ENCODE peak calls at places on chromosomes 4 and X, in ten cellular contexts. V, S, J, F, M, T, Z, U, G and X are unnamed samples.

GRCh38 chr4:79024371-79024770 is 85.1 kb upstream of the PAQR3 start:
- DNase-seq in V (no peak), S (no peak), J (no peak), F (no peak), M (no peak), T (no peak), Z (no peak), U (no peak), G (no peak), X (no peak)

GRCh38 chr4:127709456-127709855 is 20.7 kb upstream of the SLC25A31 start:
- DNase-seq in V (no peak), S (no peak), J (no peak), F (no peak), M (peak), T (no peak), Z (no peak), U (no peak), G (peak), X (no peak)

GRCh38 chr4:898123-898522 is 34.0 kb downstream of the GAK start:
- DNase-seq in V (no peak), S (no peak), J (no peak), F (no peak), M (no peak), T (peak), Z (no peak), U (no peak), G (no peak), X (no peak)

GRCh38 chrX:150982786-150983525 is at the start of gene HMGB3:
- DNase-seq in V (peak), S (peak), J (peak), F (peak), M (peak), T (peak), Z (peak), U (peak), G (peak), X (peak)

GRCh38 chr4:24794111-24794860 is 1.1 kb upstream of the SOD3 start:
- DNase-seq in V (no peak), S (peak), J (no peak), F (no peak), M (no peak), T (peak), Z (no peak), U (no peak), G (peak), X (no peak)

GRCh38 chr4:35925806-35926205 is 318.5 kb downstream of the ARAP2 start:
- DNase-seq in V (no peak), S (no peak), J (no peak), F (no peak), M (no peak), T (no peak), Z (no peak), U (no peak), G (no peak), X (no peak)

GRCh38 chr4:2259541-2260267 is 2.2 kb downstream of the MXD4 start:
- DNase-seq in V (no peak), S (no peak), J (peak), F (peak), M (no peak), T (peak), Z (no peak), U (peak), G (no peak), X (peak)

GRCh38 chr4:20831746-20832145 is 131.5 kb downstream of the PACRGL start:
- DNase-seq in V (no peak), S (no peak), J (no peak), F (no peak), M (no peak), T (no peak), Z (no peak), U (no peak), G (peak), X (no peak)

GRCh38 chrX:95076449-95076848 is 1402.4 kb downstream of the FAM133A start:
- DNase-seq in V (no peak), S (no peak), J (no peak), F (no peak), M (no peak), T (no peak), Z (no peak), U (no peak), G (peak), X (no peak)

GRCh38 chr4:100042711-100043110 is 92.6 kb upstream of the H2AZ1 start:
- DNase-seq in V (no peak), S (no peak), J (no peak), F (no peak), M (no peak), T (no peak), Z (no peak), U (no peak), G (no peak), X (no peak)

GRCh38 chrX:83511208-83511607 is 3.1 kb downstream of the POU3F4 start:
- DNase-seq in V (no peak), S (no peak), J (no peak), F (no peak), M (no peak), T (no peak), Z (no peak), U (no peak), G (no peak), X (no peak)

GRCh38 chrX:115345654-115346014 is 56.1 kb downstream of the LUZP4 start:
- DNase-seq in V (no peak), S (no peak), J (no peak), F (no peak), M (no peak), T (no peak), Z (no peak), U (no peak), G (no peak), X (no peak)

GRCh38 chr4:72712997-72713396 is 144.0 kb upstream of the ADAMTS3 start:
- DNase-seq in V (no peak), S (no peak), J (no peak), F (no peak), M (no peak), T (no peak), Z (no peak), U (no peak), G (no peak), X (no peak)

GRCh38 chr4:25368315-25368714 is 8.7 kb upstream of the ANAPC4 start:
- DNase-seq in V (no peak), S (no peak), J (no peak), F (no peak), M (no peak), T (no peak), Z (no peak), U (no peak), G (peak), X (no peak)

GRCh38 chr4:3442460-3442958 is 741 bp downstream of the HGFAC start:
- DNase-seq in V (no peak), S (no peak), J (no peak), F (no peak), M (no peak), T (no peak), Z (no peak), U (no peak), G (no peak), X (no peak)

GRCh38 chrX:78119521-78120227 is 15.6 kb downstream of the PGK1 start:
- DNase-seq in V (no peak), S (no peak), J (no peak), F (no peak), M (no peak), T (no peak), Z (no peak), U (no peak), G (no peak), X (no peak)
- TF ChIP-seq CTCF in V (no peak), S (peak), J (no peak), F (no peak), M (no peak), T (no peak), Z (no peak), U (peak), G (peak), X (peak)

DNA sequence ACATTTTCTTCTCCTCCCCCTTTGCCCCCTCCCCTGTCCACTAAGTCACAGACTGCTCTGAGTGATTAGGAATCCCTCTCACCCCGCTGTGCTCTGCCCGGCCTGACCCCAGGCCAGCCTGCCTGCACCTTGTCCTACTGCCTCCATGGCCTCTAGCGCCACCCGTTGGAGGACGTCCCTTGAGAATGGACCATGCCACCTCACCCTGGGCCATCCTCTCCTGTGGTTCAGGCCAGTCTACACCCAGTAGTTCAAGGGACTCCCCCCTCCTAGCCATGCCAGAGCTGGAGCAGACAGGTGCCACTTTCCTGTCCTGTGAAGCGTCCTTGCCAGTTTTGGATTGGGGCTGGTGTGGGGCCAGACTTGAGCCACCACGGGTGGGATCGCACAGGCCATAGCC is 9.7 kb upstream of the IRAK1 start:
- DNase-seq in V (no peak), S (no peak), J (no peak), F (no peak), M (no peak), T (no peak), Z (no peak), U (no peak), G (no peak), X (peak)
- TF ChIP-seq CTCF in V (no peak), S (no peak), J (no peak), F (no peak), M (no peak), T (no peak), Z (no peak), U (no peak), G (no peak), X (no peak)

GRCh38 chr4:180665994-180666818 is 1577.0 kb upstream of the TENM3 start:
- DNase-seq in V (no peak), S (no peak), J (no peak), F (no peak), M (peak), T (no peak), Z (peak), U (no peak), G (peak), X (no peak)
- TF ChIP-seq CTCF in V (peak), S (peak), J (peak), F (peak), M (peak), T (no peak), Z (peak), U (peak), G (peak), X (peak)

DNA sequence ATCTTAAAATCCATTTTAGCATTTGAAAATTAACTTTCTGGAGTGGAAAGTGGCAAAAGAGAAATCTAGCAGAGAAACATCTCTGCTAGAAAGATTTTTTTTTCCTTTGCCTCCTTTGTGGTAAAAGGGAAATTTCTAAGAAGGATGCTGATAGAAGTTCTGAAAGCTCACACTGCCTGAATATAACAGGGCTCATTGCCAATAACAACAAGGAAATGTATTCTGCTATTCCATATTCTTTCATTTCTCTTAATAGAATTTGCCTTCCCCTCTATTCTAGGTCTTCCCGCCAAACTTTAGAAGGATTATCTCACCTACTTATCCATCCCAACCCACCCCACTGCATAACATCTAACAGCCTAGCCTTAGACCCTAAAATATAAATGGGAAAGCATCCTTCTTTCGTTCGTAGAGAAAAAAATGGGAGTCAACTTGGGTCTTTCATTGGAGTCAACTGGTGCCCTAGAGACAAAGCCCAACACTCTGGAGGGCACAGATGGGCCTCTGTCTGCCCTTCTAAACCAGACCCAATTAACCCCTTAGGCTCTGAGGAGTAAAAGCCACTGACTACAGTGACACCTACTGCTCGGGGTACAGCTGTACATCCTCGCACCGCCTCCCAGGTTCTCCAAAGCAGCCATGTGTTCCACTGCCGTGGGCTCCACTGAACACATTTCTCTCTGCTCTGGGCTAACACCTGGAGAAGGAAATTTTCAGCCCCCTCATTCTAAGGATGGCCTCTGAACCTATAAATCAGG is 103.9 kb downstream of the MAML3 start:
- DNase-seq in V (no peak), S (no peak), J (no peak), F (no peak), M (no peak), T (no peak), Z (no peak), U (no peak), G (peak), X (no peak)
- TF ChIP-seq CTCF in V (no peak), S (peak), J (no peak), F (no peak), M (no peak), T (no peak), Z (peak), U (peak), G (peak), X (peak)

DNA sequence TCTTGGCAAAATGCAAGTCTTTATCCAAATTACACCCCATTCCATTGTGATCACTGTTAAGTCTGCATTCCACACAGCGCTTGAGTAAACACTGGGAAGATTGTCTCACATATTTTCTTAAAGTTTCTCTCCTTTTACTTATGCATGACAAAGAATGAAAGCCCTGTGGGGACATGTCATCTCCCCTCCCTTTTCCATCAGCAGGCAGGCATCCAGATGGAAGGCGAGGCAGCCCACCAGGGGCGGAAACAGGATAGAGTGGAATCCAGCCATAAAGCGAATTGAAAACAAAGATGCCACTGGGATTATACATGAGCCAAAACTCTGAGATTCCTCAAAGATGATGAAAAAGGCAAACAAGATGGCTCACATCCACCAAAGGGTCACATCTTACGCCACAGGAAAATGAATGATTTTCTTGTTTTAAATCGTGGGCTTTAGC is 78.2 kb downstream of the AFAP1 start:
- DNase-seq in V (no peak), S (peak), J (no peak), F (no peak), M (peak), T (no peak), Z (no peak), U (no peak), G (peak), X (no peak)
- TF ChIP-seq CTCF in V (no peak), S (peak), J (no peak), F (no peak), M (no peak), T (no peak), Z (no peak), U (no peak), G (peak), X (peak)

DNA sequence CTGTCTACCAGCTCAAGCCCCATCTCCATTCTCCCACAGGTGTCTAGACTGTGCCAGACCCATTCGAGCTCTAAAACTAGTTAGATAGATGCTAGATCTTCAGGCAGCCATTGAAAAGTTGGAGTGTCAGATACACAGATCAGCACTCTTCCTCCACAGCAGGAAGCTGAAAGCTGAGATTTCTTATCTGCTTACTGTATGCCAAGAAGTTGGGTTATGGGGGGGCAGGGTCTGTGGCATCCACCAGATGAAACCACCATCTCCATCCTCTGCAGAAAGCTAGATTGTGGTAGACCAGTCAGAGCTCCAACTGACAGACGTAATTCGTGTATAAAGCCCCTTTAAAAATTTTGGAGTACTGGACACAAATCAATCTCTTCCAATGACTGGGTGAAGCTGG is 54.8 kb downstream of the ADAM29 start:
- DNase-seq in V (no peak), S (no peak), J (no peak), F (no peak), M (no peak), T (no peak), Z (no peak), U (no peak), G (no peak), X (no peak)
- TF ChIP-seq CTCF in V (no peak), S (no peak), J (no peak), F (no peak), M (no peak), T (no peak), Z (no peak), U (no peak), G (no peak), X (no peak)

GRCh38 chrX:109049903-109050302 is 313.5 kb upstream of the IRS4 start:
- DNase-seq in V (no peak), S (no peak), J (no peak), F (no peak), M (no peak), T (no peak), Z (no peak), U (no peak), G (no peak), X (no peak)
- TF ChIP-seq CTCF in V (no peak), S (no peak), J (no peak), F (no peak), M (no peak), T (no peak), Z (peak), U (peak), G (peak), X (peak)

DNA sequence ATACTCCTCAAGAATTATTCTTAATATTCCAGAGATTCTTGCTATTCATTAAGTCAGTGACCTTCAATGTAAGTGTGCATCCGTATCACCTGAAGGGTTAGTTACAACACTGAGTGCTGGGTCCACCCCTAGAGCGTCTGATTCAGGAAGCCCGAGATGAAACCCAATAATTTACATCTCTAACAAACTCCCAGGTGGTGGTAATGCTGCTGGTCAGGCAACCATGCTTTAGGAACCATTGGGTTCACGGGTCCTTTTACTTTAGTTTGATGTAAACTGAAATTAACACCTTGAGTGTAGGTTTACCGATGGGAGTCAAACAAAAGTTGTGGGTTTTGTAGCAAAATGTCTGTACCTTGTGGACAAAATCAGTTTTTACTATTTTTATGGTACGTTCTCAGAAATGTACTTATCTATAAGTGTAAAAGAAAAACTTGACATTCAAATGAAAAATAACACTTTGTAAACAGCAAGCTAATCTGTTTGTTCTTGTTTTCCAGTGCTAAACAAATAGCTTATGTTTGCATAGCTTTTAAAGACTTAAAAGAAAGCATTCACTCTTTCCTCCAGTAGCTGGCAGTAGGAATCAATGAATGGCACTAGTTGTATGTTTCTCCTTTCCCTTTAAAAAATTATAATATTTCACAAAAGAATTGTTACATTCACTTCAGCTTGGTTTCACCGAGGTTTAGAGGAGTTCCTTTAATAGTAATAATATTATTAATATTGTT is 32.7 kb downstream of the ACE2 start:
- DNase-seq in V (no peak), S (no peak), J (no peak), F (no peak), M (no peak), T (no peak), Z (no peak), U (no peak), G (peak), X (no peak)
- TF ChIP-seq CTCF in V (no peak), S (no peak), J (peak), F (no peak), M (peak), T (no peak), Z (peak), U (peak), G (peak), X (peak)

GRCh38 chrX:129655547-129656248 is 942 bp upstream of the APLN start:
- DNase-seq in V (no peak), S (no peak), J (no peak), F (no peak), M (no peak), T (no peak), Z (no peak), U (peak), G (no peak), X (no peak)
- TF ChIP-seq CTCF in V (peak), S (no peak), J (no peak), F (no peak), M (no peak), T (no peak), Z (no peak), U (no peak), G (no peak), X (peak)

GRCh38 chr4:174304664-174305063 is 21.0 kb downstream of the CEP44 start:
- DNase-seq in V (no peak), S (no peak), J (no peak), F (no peak), M (no peak), T (no peak), Z (no peak), U (no peak), G (no peak), X (no peak)
- TF ChIP-seq CTCF in V (no peak), S (no peak), J (no peak), F (no peak), M (no peak), T (no peak), Z (no peak), U (no peak), G (no peak), X (no peak)